ENCODE peak calls at places on chromosomes 2 and 18, in seven cellular contexts. Z is SJSA1; M is PC-3; K is cardiac fibroblast; I is tibial artery; R is adrenal gland; X is CD8-positive, alpha-beta memory T cell. G is an unnamed sample.

GRCh38 chr2:48605482-48606175 is 12.0 kb upstream of the GTF2A1L start:
- DNase-seq in Z (no peak), M (no peak), K (no peak), I (no peak), R (no peak), X (no peak), G (no peak)

GRCh38 chr2:159712929-159713575 is 746 bp downstream of the MARCHF7 start:
- DNase-seq in Z (no peak), M (peak), K (peak), I (no peak), R (no peak), X (no peak), G (no peak)

GRCh38 chr2:219352448-219353023 is 20.0 kb upstream of the RESP18 start:
- DNase-seq in Z (peak), M (peak), K (peak), I (no peak), R (peak), X (peak), G (peak)

GRCh38 chr2:231710751-231711676 is 2.7 kb downstream of the PTMA start:
- DNase-seq in Z (peak), M (no peak), K (peak), I (peak), R (peak), X (no peak), G (no peak)

GRCh38 chr18:32315881-32316280 is 126.0 kb downstream of the MEP1B start:
- DNase-seq in Z (no peak), M (no peak), K (peak), I (no peak), R (no peak), X (no peak), G (no peak)

GRCh38 chr2:234976479-234977227 is 24.8 kb downstream of the SH3BP4 start:
- DNase-seq in Z (no peak), M (no peak), K (no peak), I (no peak), R (no peak), X (no peak), G (no peak)

GRCh38 chr2:39124770-39125075 is 3.9 kb upstream of the SOS1 start:
- DNase-seq in Z (no peak), M (no peak), K (no peak), I (no peak), R (no peak), X (peak), G (peak)

GRCh38 chr2:183215917-183216316 is 91.7 kb downstream of the NUP35 start:
- DNase-seq in Z (no peak), M (no peak), K (no peak), I (no peak), R (no peak), X (no peak), G (no peak)

GRCh38 chr2:203751886-203752285 is 45.4 kb downstream of the CD28 start:
- DNase-seq in Z (no peak), M (no peak), K (peak), I (no peak), R (no peak), X (no peak), G (no peak)

GRCh38 chr2:156189143-156189542 is 143.4 kb downstream of the NR4A2 start:
- DNase-seq in Z (no peak), M (no peak), K (no peak), I (no peak), R (no peak), X (no peak), G (no peak)

GRCh38 chr2:195586062-195586713 is 70.8 kb upstream of the SLC39A10 start:
- DNase-seq in Z (no peak), M (no peak), K (peak), I (no peak), R (no peak), X (no peak), G (no peak)

GRCh38 chr2:210477496-210477895 is 937 bp upstream of the LANCL1 start:
- DNase-seq in Z (peak), M (peak), K (peak), I (no peak), R (no peak), X (no peak), G (peak)

GRCh38 chr2:96856776-96857673 is 791 bp downstream of the ANKRD39 start:
- DNase-seq in Z (peak), M (peak), K (no peak), I (no peak), R (no peak), X (peak), G (peak)

GRCh38 chr18:68397241-68398035 is 317.5 kb downstream of the TMX3 start:
- DNase-seq in Z (peak), M (peak), K (no peak), I (no peak), R (no peak), X (no peak), G (no peak)

GRCh38 chr2:217261452-217261851 is 401.6 kb upstream of the TNP1 start:
- DNase-seq in Z (no peak), M (no peak), K (peak), I (no peak), R (no peak), X (no peak), G (no peak)

GRCh38 chr2:109663721-109664120 is 49.6 kb downstream of the SOWAHC start:
- DNase-seq in Z (no peak), M (peak), K (peak), I (peak), R (peak), X (no peak), G (peak)

GRCh38 chr2:238895901-238896600 is 48.2 kb downstream of the TWIST2 start:
- DNase-seq in Z (no peak), M (no peak), K (peak), I (peak), R (peak), X (no peak), G (peak)

GRCh38 chr2:9258953-9259399 is 52.4 kb downstream of the ASAP2 start:
- DNase-seq in Z (no peak), M (no peak), K (no peak), I (no peak), R (peak), X (no peak), G (no peak)

GRCh38 chr2:236843061-236843460 is 242.6 kb upstream of the COPS8 start:
- DNase-seq in Z (no peak), M (no peak), K (no peak), I (no peak), R (no peak), X (no peak), G (no peak)

GRCh38 chr2:233473878-233474277 is 92.7 kb downstream of the USP40 start:
- DNase-seq in Z (no peak), M (no peak), K (no peak), I (no peak), R (peak), X (no peak), G (no peak)

GRCh38 chr2:161044095-161044874 is 115.9 kb upstream of the TANK start:
- DNase-seq in Z (peak), M (peak), K (peak), I (peak), R (peak), X (no peak), G (peak)

GRCh38 chr2:64325852-64326577 is 127.9 kb upstream of the LGALSL start:
- DNase-seq in Z (no peak), M (no peak), K (no peak), I (no peak), R (no peak), X (peak), G (no peak)

GRCh38 chr2:134738150-134738865 is 19.5 kb upstream of the TMEM163 start:
- DNase-seq in Z (no peak), M (no peak), K (peak), I (no peak), R (no peak), X (no peak), G (no peak)

GRCh38 chr2:240149943-240150784 is 9.7 kb upstream of the OTOS start:
- DNase-seq in Z (no peak), M (peak), K (peak), I (no peak), R (no peak), X (no peak), G (no peak)

GRCh38 chr2:236968101-236968886 is 117.4 kb upstream of the COPS8 start:
- DNase-seq in Z (no peak), M (no peak), K (no peak), I (peak), R (no peak), X (peak), G (no peak)

GRCh38 chr2:63434024-63434423 is 154.3 kb downstream of the WDPCP start:
- DNase-seq in Z (no peak), M (no peak), K (no peak), I (no peak), R (no peak), X (no peak), G (no peak)

DNA sequence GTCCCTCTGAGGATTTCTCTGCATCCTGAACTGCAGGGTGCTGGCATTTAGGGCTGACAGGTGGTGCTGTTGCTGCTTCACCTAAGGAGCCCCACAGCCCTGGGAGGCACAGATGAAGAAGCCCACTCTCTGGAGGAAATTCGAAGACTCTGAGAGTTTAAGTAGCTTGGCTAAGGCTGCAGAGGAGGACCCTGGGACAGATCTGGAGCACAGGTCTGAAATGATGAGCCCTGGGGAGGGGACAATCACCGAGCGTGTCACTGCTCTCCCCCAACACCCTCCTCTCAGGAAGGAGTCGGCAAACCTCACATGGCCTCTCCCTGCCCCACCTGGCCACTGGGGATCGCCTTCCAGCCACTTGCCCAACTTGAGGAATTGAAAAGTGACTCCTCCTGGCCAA is 18.6 kb downstream of the CYP27C1 start:
- DNase-seq in Z (no peak), M (no peak), K (no peak), I (no peak), R (no peak), X (no peak), G (no peak)
- H3K4me3 ChIP-seq in Z (no peak), M (no peak), K (no peak), I (no peak), R (no peak), X (no peak), G (no peak)

GRCh38 chr2:85862426-85862825 is 26.4 kb downstream of the ST3GAL5 start:
- DNase-seq in Z (no peak), M (no peak), K (no peak), I (no peak), R (no peak), X (peak), G (peak)
- H3K4me3 ChIP-seq in Z (no peak), M (no peak), K (no peak), I (no peak), R (no peak), X (no peak), G (no peak)

GRCh38 chr18:55228191-55228590 is 268.9 kb upstream of the CCDC68 start:
- DNase-seq in Z (peak), M (no peak), K (no peak), I (no peak), R (no peak), X (no peak), G (no peak)
- H3K4me3 ChIP-seq in Z (no peak), M (no peak), K (no peak), I (no peak), R (no peak), X (no peak), G (no peak)

DNA sequence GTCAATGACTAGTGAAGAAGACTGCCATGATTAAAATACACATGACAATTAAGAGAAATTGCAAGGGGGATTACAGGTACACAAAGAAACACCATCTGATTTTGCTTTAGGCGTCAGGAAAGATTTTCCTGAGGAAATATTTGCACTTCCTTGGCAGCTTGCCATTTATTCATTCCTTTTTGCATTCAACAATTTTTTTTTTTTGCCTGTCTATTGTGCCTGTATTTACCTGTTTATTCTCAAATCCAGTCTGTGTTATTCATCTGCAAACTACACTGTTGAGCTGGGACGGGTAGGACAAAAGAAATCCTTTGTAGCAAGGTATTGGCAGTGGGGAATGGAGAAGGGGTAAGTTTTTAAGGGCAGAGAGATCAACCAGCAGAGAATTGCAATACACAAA is 31.8 kb downstream of the SMAD2 start:
- DNase-seq in Z (no peak), M (peak), K (peak), I (no peak), R (no peak), X (no peak), G (no peak)
- H3K4me3 ChIP-seq in Z (no peak), M (no peak), K (no peak), I (no peak), R (no peak), X (no peak), G (no peak)